ENCODE peak calls at places on chromosome 5, in five cellular contexts. One of them, this sample, is unnamed.

GRCh38 chr5:168770036-168770498 is 190.9 kb upstream of the PANK3 start:
- DNase-seq in RCC 7860: no peak
- DNase-seq in activated CD4-positive, alpha-beta T cell treated with anti-CD3 and anti-CD28 coated beads, Interleukin-2, amount 50 U/mL, for 1 hour: no peak
- DNase-seq in AG04450: no peak
- DNase-seq in ELR: no peak
- DNase-seq in this sample: no peak

GRCh38 chr5:142109356-142110045 is 922 bp downstream of the NDFIP1 start:
- DNase-seq in RCC 7860: no peak
- DNase-seq in activated CD4-positive, alpha-beta T cell treated with anti-CD3 and anti-CD28 coated beads, Interleukin-2, amount 50 U/mL, for 1 hour: no peak
- DNase-seq in AG04450: no peak
- DNase-seq in ELR: peak
- DNase-seq in this sample: no peak

GRCh38 chr5:115319007-115319406 is 22.6 kb upstream of the CCDC112 start:
- DNase-seq in RCC 7860: no peak
- DNase-seq in activated CD4-positive, alpha-beta T cell treated with anti-CD3 and anti-CD28 coated beads, Interleukin-2, amount 50 U/mL, for 1 hour: no peak
- DNase-seq in AG04450: no peak
- DNase-seq in ELR: no peak
- DNase-seq in this sample: no peak

GRCh38 chr5:167730121-167730520 is 561.3 kb upstream of the WWC1 start:
- DNase-seq in RCC 7860: peak
- DNase-seq in activated CD4-positive, alpha-beta T cell treated with anti-CD3 and anti-CD28 coated beads, Interleukin-2, amount 50 U/mL, for 1 hour: no peak
- DNase-seq in AG04450: peak
- DNase-seq in ELR: peak
- DNase-seq in this sample: no peak

GRCh38 chr5:14145356-14146334 is 2.5 kb downstream of the TRIO start:
- DNase-seq in RCC 7860: peak
- DNase-seq in activated CD4-positive, alpha-beta T cell treated with anti-CD3 and anti-CD28 coated beads, Interleukin-2, amount 50 U/mL, for 1 hour: no peak
- DNase-seq in AG04450: peak
- DNase-seq in ELR: no peak
- DNase-seq in this sample: no peak

GRCh38 chr5:81268797-81269196 is 32.6 kb upstream of the ZCCHC9 start:
- DNase-seq in RCC 7860: peak
- DNase-seq in activated CD4-positive, alpha-beta T cell treated with anti-CD3 and anti-CD28 coated beads, Interleukin-2, amount 50 U/mL, for 1 hour: no peak
- DNase-seq in AG04450: peak
- DNase-seq in ELR: peak
- DNase-seq in this sample: no peak

GRCh38 chr5:72467987-72468386 is 39.2 kb downstream of the ZNF366 start:
- DNase-seq in RCC 7860: peak
- DNase-seq in activated CD4-positive, alpha-beta T cell treated with anti-CD3 and anti-CD28 coated beads, Interleukin-2, amount 50 U/mL, for 1 hour: no peak
- DNase-seq in AG04450: no peak
- DNase-seq in ELR: peak
- DNase-seq in this sample: no peak

GRCh38 chr5:6743161-6743560 is 29.9 kb downstream of the TENT4A start:
- DNase-seq in RCC 7860: no peak
- DNase-seq in activated CD4-positive, alpha-beta T cell treated with anti-CD3 and anti-CD28 coated beads, Interleukin-2, amount 50 U/mL, for 1 hour: no peak
- DNase-seq in AG04450: no peak
- DNase-seq in ELR: no peak
- DNase-seq in this sample: no peak

GRCh38 chr5:149358294-149358651 is 427 bp downstream of the PCYOX1L start:
- DNase-seq in RCC 7860: no peak
- DNase-seq in activated CD4-positive, alpha-beta T cell treated with anti-CD3 and anti-CD28 coated beads, Interleukin-2, amount 50 U/mL, for 1 hour: peak
- DNase-seq in AG04450: no peak
- DNase-seq in ELR: peak
- DNase-seq in this sample: peak

GRCh38 chr5:172059661-172060100 is 53.2 kb upstream of the FBXW11 start:
- DNase-seq in RCC 7860: peak
- DNase-seq in activated CD4-positive, alpha-beta T cell treated with anti-CD3 and anti-CD28 coated beads, Interleukin-2, amount 50 U/mL, for 1 hour: no peak
- DNase-seq in AG04450: no peak
- DNase-seq in ELR: peak
- DNase-seq in this sample: no peak

GRCh38 chr5:1005362-1005851 is 3.2 kb upstream of the NKD2 start:
- DNase-seq in RCC 7860: no peak
- DNase-seq in activated CD4-positive, alpha-beta T cell treated with anti-CD3 and anti-CD28 coated beads, Interleukin-2, amount 50 U/mL, for 1 hour: no peak
- DNase-seq in AG04450: no peak
- DNase-seq in ELR: no peak
- DNase-seq in this sample: no peak

GRCh38 chr5:28408186-28408585 is 1369.8 kb upstream of the CDH9 start:
- DNase-seq in RCC 7860: peak
- DNase-seq in activated CD4-positive, alpha-beta T cell treated with anti-CD3 and anti-CD28 coated beads, Interleukin-2, amount 50 U/mL, for 1 hour: no peak
- DNase-seq in AG04450: no peak
- DNase-seq in ELR: peak
- DNase-seq in this sample: no peak

GRCh38 chr5:58925627-58926545 is 343.0 kb downstream of the RAB3C start:
- DNase-seq in RCC 7860: no peak
- DNase-seq in activated CD4-positive, alpha-beta T cell treated with anti-CD3 and anti-CD28 coated beads, Interleukin-2, amount 50 U/mL, for 1 hour: no peak
- DNase-seq in AG04450: no peak
- DNase-seq in ELR: no peak
- DNase-seq in this sample: peak

GRCh38 chr5:102663771-102664530 is 91.2 kb upstream of the PAM start:
- DNase-seq in RCC 7860: no peak
- DNase-seq in activated CD4-positive, alpha-beta T cell treated with anti-CD3 and anti-CD28 coated beads, Interleukin-2, amount 50 U/mL, for 1 hour: no peak
- DNase-seq in AG04450: no peak
- DNase-seq in ELR: peak
- DNase-seq in this sample: peak

GRCh38 chr5:33772276-33772990 is 119.4 kb downstream of the ADAMTS12 start:
- DNase-seq in RCC 7860: no peak
- DNase-seq in activated CD4-positive, alpha-beta T cell treated with anti-CD3 and anti-CD28 coated beads, Interleukin-2, amount 50 U/mL, for 1 hour: no peak
- DNase-seq in AG04450: peak
- DNase-seq in ELR: peak
- DNase-seq in this sample: no peak

GRCh38 chr5:89374144-89374784 is 491.3 kb upstream of the MEF2C start:
- DNase-seq in RCC 7860: no peak
- DNase-seq in activated CD4-positive, alpha-beta T cell treated with anti-CD3 and anti-CD28 coated beads, Interleukin-2, amount 50 U/mL, for 1 hour: no peak
- DNase-seq in AG04450: no peak
- DNase-seq in ELR: no peak
- DNase-seq in this sample: no peak

GRCh38 chr5:9927106-9927505 is 297.0 kb upstream of the TAS2R1 start:
- DNase-seq in RCC 7860: peak
- DNase-seq in activated CD4-positive, alpha-beta T cell treated with anti-CD3 and anti-CD28 coated beads, Interleukin-2, amount 50 U/mL, for 1 hour: no peak
- DNase-seq in AG04450: no peak
- DNase-seq in ELR: peak
- DNase-seq in this sample: no peak

GRCh38 chr5:101782352-101783087 is 513.6 kb downstream of the SLCO4C1 start:
- DNase-seq in RCC 7860: no peak
- DNase-seq in activated CD4-positive, alpha-beta T cell treated with anti-CD3 and anti-CD28 coated beads, Interleukin-2, amount 50 U/mL, for 1 hour: no peak
- DNase-seq in AG04450: no peak
- DNase-seq in ELR: no peak
- DNase-seq in this sample: no peak

GRCh38 chr5:37724395-37725125 is 115.3 kb downstream of the GDNF start:
- DNase-seq in RCC 7860: peak
- DNase-seq in activated CD4-positive, alpha-beta T cell treated with anti-CD3 and anti-CD28 coated beads, Interleukin-2, amount 50 U/mL, for 1 hour: no peak
- DNase-seq in AG04450: no peak
- DNase-seq in ELR: peak
- DNase-seq in this sample: no peak

GRCh38 chr5:124285071-124285470 is 461.4 kb downstream of the ZNF608 start:
- DNase-seq in RCC 7860: no peak
- DNase-seq in activated CD4-positive, alpha-beta T cell treated with anti-CD3 and anti-CD28 coated beads, Interleukin-2, amount 50 U/mL, for 1 hour: no peak
- DNase-seq in AG04450: no peak
- DNase-seq in ELR: no peak
- DNase-seq in this sample: no peak

GRCh38 chr5:132859889-132860437 is 6.3 kb downstream of the GDF9 start:
- DNase-seq in RCC 7860: no peak
- DNase-seq in activated CD4-positive, alpha-beta T cell treated with anti-CD3 and anti-CD28 coated beads, Interleukin-2, amount 50 U/mL, for 1 hour: no peak
- DNase-seq in AG04450: no peak
- DNase-seq in ELR: peak
- DNase-seq in this sample: no peak

GRCh38 chr5:156824800-156825199 is 25.3 kb upstream of the PPP1R2B start:
- DNase-seq in RCC 7860: no peak
- DNase-seq in activated CD4-positive, alpha-beta T cell treated with anti-CD3 and anti-CD28 coated beads, Interleukin-2, amount 50 U/mL, for 1 hour: no peak
- DNase-seq in AG04450: peak
- DNase-seq in ELR: no peak
- DNase-seq in this sample: no peak

GRCh38 chr5:174609116-174609515 is 115.3 kb upstream of the MSX2 start:
- DNase-seq in RCC 7860: peak
- DNase-seq in activated CD4-positive, alpha-beta T cell treated with anti-CD3 and anti-CD28 coated beads, Interleukin-2, amount 50 U/mL, for 1 hour: no peak
- DNase-seq in AG04450: no peak
- DNase-seq in ELR: no peak
- DNase-seq in this sample: no peak

GRCh38 chr5:64635056-64635686 is 55.1 kb upstream of the SHISAL2B start:
- DNase-seq in RCC 7860: peak
- DNase-seq in activated CD4-positive, alpha-beta T cell treated with anti-CD3 and anti-CD28 coated beads, Interleukin-2, amount 50 U/mL, for 1 hour: no peak
- DNase-seq in AG04450: peak
- DNase-seq in ELR: peak
- DNase-seq in this sample: no peak

This sample was measured in cerebellar nuclear complex.